ENCODE peak calls at places on chromosomes 1 and 21, in nine cellular contexts. M is breast epithelium, X is endothelial cell of umbilical vein, E is tibial artery, N is Peyer's patch, K is lower lobe of right lung, P is AG04450, C is colonic mucosa, G is fibroblast of lung. Q is an unnamed sample. For H3K9me3, the result is how much of the 10 kb centered on the place peaks cover.

GRCh38 chr21:35989185-35989735 is 71.1 kb downstream of the SETD4 start:
- DNase-seq in N (no peak), M (no peak), G (peak), C (no peak), X (no peak), E (peak), K (peak), P (no peak), Q (peak)

GRCh38 chr1:190479028-190479427 is 1.4 kb upstream of the BRINP3 start:
- DNase-seq in N (no peak), K (no peak), G (peak), E (no peak), C (peak), X (peak), P (no peak), M (no peak), Q (no peak)

GRCh38 chr1:155139895-155140629 is at the start of gene DPM3:
- DNase-seq in G (peak), X (peak), K (peak), N (peak), E (peak), M (peak), P (no peak), C (peak), Q (peak)

GRCh38 chr1:41328011-41328615 is 33.1 kb upstream of the FOXO6 start:
- DNase-seq in N (no peak), K (no peak), X (no peak), G (no peak), C (no peak), M (no peak), E (no peak), P (no peak), Q (no peak)

GRCh38 chr1:165890684-165891083 is 63.3 kb downstream of the UCK2 start:
- DNase-seq in E (no peak), M (no peak), X (no peak), P (no peak), N (no peak), C (no peak), G (no peak), K (no peak), Q (no peak)

GRCh38 chr1:95118019-95118499 is 904 bp downstream of the TLCD4 start:
- DNase-seq in E (no peak), C (no peak), K (peak), P (no peak), X (no peak), N (no peak), G (peak), M (peak), Q (no peak)

GRCh38 chr1:41813755-41814694 is 104.7 kb downstream of the HIVEP3 start:
- DNase-seq in K (no peak), C (no peak), E (peak), P (no peak), M (no peak), N (no peak), G (no peak), X (no peak), Q (no peak)

GRCh38 chr1:28519946-28520725 is 14.3 kb downstream of the RCC1 start:
- DNase-seq in C (no peak), M (no peak), N (no peak), X (no peak), G (no peak), P (no peak), K (no peak), E (no peak), Q (no peak)

GRCh38 chr1:217627431-217627830 is 3.5 kb downstream of the GPATCH2 start:
- DNase-seq in C (no peak), G (peak), N (no peak), E (no peak), K (no peak), X (peak), M (no peak), P (no peak), Q (no peak)

GRCh38 chr1:174206148-174206826 is 47.0 kb downstream of the RABGAP1L start:
- DNase-seq in M (no peak), P (no peak), X (no peak), E (no peak), G (no peak), K (no peak), C (no peak), N (no peak), Q (no peak)

GRCh38 chr1:30852026-30852425 is 56.5 kb downstream of the SDC3 start:
- DNase-seq in M (peak), E (peak), X (peak), C (peak), K (peak), P (peak), G (peak), N (peak), Q (peak)

GRCh38 chr1:165329104-165329503 is 27.4 kb downstream of the LMX1A start:
- DNase-seq in K (no peak), N (no peak), X (no peak), G (no peak), P (no peak), M (no peak), C (no peak), E (no peak), Q (no peak)

GRCh38 chr1:4380564-4381168 is 273.7 kb upstream of the AJAP1 start:
- DNase-seq in P (no peak), M (no peak), N (no peak), C (no peak), X (no peak), E (no peak), G (no peak), K (no peak), Q (no peak)

GRCh38 chr1:209029737-209030136 is 553.8 kb upstream of the CAMK1G start:
- DNase-seq in G (no peak), X (peak), M (no peak), N (no peak), C (no peak), E (no peak), P (no peak), K (no peak), Q (no peak)

GRCh38 chr1:222627232-222627631 is 9.3 kb downstream of the MIA3 start:
- DNase-seq in C (no peak), P (no peak), M (no peak), N (no peak), X (peak), G (no peak), E (peak), K (no peak), Q (peak)

GRCh38 chr1:205746757-205747412 is 3.1 kb downstream of the NUCKS1 start:
- DNase-seq in X (peak), E (no peak), K (no peak), M (no peak), P (no peak), C (no peak), G (peak), N (no peak), Q (no peak)

GRCh38 chr21:45551816-45552695 is 9.8 kb upstream of the SLC19A1 start:
- DNase-seq in G (no peak), N (peak), M (no peak), P (no peak), E (peak), X (no peak), K (peak), C (no peak), Q (no peak)

GRCh38 chr21:45551316-45551715 is 9.1 kb upstream of the SLC19A1 start:
- DNase-seq in N (peak), X (peak), G (peak), C (no peak), K (peak), E (peak), P (no peak), M (no peak), Q (peak)

GRCh38 chr21:45550552-45551210 is 8.4 kb upstream of the SLC19A1 start:
- DNase-seq in E (peak), X (no peak), P (no peak), K (peak), C (no peak), N (peak), G (peak), M (no peak), Q (no peak)

GRCh38 chr21:45554477-45555175 is 12.4 kb upstream of the SLC19A1 start:
- DNase-seq in P (no peak), X (peak), K (peak), N (peak), E (peak), G (peak), C (peak), M (peak), Q (peak)

DNA sequence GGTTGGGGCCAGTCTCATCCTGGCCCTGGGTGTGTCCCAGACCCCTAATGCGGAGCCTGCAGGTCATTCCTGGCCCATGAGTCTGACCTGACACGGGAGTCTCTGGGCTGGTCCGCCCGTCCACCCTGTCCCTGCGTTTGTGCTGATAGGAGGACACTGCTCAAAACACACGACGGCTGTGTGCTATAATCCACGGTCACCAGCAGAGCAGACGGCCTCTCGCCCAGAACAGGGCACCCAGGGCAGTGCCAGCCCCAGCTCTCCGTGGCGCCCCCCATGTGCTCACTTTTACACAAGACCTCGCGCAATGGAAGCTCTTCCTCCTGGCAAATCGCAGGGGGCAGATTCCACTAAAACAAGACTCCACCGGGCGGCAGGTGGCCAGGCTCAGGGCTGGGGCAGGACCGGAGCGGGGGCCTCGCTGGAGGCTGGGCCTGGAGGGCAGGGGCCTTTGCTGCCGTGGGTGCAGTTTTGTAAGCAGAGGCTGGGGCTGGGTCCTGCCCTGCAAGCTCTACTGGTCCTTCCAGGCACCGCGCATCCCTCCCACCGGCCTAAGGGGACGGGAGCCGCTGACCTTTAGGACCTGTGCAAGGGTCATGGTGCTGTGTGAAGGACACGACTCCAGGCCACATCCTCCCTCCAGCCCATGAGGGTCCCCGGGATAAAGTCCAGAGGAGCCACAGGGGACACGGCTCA is 10.6 kb upstream of the SLC19A1 start:
- DNase-seq in E (peak), X (no peak), G (no peak), C (no peak), P (no peak), K (peak), N (peak), M (no peak), Q (no peak)
- H3K4me3 ChIP-seq in E (no peak), X (no peak), G (no peak), C (no peak), P (no peak), K (no peak), N (no peak), M (no peak), Q (no peak)

GRCh38 chr1:9281071-9281827 is 11.4 kb upstream of the SPSB1 start:
- DNase-seq in K (no peak), C (no peak), M (no peak), N (no peak), X (no peak), P (no peak), E (no peak), G (no peak), Q (no peak)

GRCh38 chr1:9286556-9286955 is 6.1 kb upstream of the SPSB1 start:
- DNase-seq in M (no peak), E (no peak), P (no peak), N (no peak), X (no peak), G (no peak), C (no peak), K (no peak), Q (no peak)

GRCh38 chr1:9282436-9282955 is 10.2 kb upstream of the SPSB1 start:
- DNase-seq in K (no peak), C (no peak), P (no peak), X (no peak), N (no peak), G (no peak), E (no peak), M (no peak), Q (no peak)

GRCh38 chr1:9281907-9282306 is 10.8 kb upstream of the SPSB1 start:
- DNase-seq in P (no peak), G (no peak), M (no peak), X (no peak), E (no peak), N (no peak), K (no peak), C (no peak), Q (no peak)

GRCh38 chr1:9284061-9284460 is 8.6 kb upstream of the SPSB1 start:
- DNase-seq in E (no peak), G (no peak), M (no peak), N (no peak), C (no peak), X (no peak), K (no peak), P (no peak), Q (no peak)
- H3K9me3 ChIP-seq in E (under half), G (under half), M (under half), N (under half), C (under half), X (under half), K (under half), P (under half), Q (under half)

GRCh38 chr1:37944816-37945215 is 2.0 kb downstream of the INPP5B start:
- DNase-seq in M (no peak), C (no peak), P (no peak), N (no peak), X (no peak), G (no peak), K (peak), E (no peak), Q (no peak)
- H3K4me3 ChIP-seq in M (peak), C (no peak), P (no peak), N (no peak), X (no peak), G (no peak), K (no peak), E (no peak), Q (no peak)

GRCh38 chr1:1340185-1340584 is 9.0 kb downstream of the DVL1 start:
- DNase-seq in E (no peak), C (no peak), K (no peak), M (no peak), N (no peak), G (no peak), P (no peak), X (no peak), Q (no peak)
- H3K9me3 ChIP-seq in E (under half), C (under half), K (under half), M (under half), N (under half), G (under half), P (under half), X (under half), Q (under half)